ENCODE peak calls at places on chromosomes 4 and X, in six cellular contexts. X is spleen, Y is esophagus squamous epithelium, J is suprapubic skin, R is sigmoid colon, P is testis. O is an unnamed sample.

GRCh38 chr4:7472443-7473013 is 37.8 kb upstream of the PSAPL1 start:
- DNase-seq in Y (no peak), X (no peak), P (no peak), J (no peak), R (no peak), O (no peak)

GRCh38 chr4:3257125-3257690 is 8.2 kb downstream of the MSANTD1 start:
- DNase-seq in P (no peak), Y (no peak), X (no peak), J (no peak), R (no peak), O (no peak)

GRCh38 chr4:52869196-52869595 is 7.1 kb downstream of the RASL11B start:
- DNase-seq in X (no peak), P (no peak), R (peak; percentile 70), Y (no peak), J (peak; percentile 81), O (no peak)

GRCh38 chr4:24321637-24322036 is 262.7 kb downstream of the DHX15 start:
- DNase-seq in R (no peak), Y (no peak), J (no peak), P (no peak), X (no peak), O (no peak)

GRCh38 chrX:30957753-30958152 is 68.7 kb upstream of the TAB3 start:
- DNase-seq in Y (no peak), R (no peak), P (no peak), J (no peak), X (no peak), O (peak; percentile 25)

GRCh38 chr4:84750260-84750955 is 167.5 kb downstream of the CDS1 start:
- DNase-seq in Y (no peak), P (no peak), X (no peak), J (no peak), R (no peak), O (peak; percentile 16)

GRCh38 chr4:90084277-90084966 is 42.8 kb upstream of the CCSER1 start:
- DNase-seq in R (no peak), P (no peak), Y (no peak), J (no peak), X (no peak), O (no peak)

GRCh38 chr4:10104211-10104990 is 12.2 kb downstream of the WDR1 start:
- DNase-seq in R (no peak), X (no peak), Y (no peak), J (no peak), P (no peak), O (no peak)

GRCh38 chr4:101158136-101158485 is 189.2 kb downstream of the PPP3CA start:
- DNase-seq in P (no peak), J (no peak), R (no peak), X (no peak), Y (no peak), O (no peak)

GRCh38 chrX:21972721-21973120 is 32.2 kb downstream of the SMS start:
- DNase-seq in R (no peak), J (no peak), X (no peak), P (no peak), Y (no peak), O (no peak)

GRCh38 chr4:26321326-26322276 is 787 bp downstream of the RBPJ start:
- DNase-seq in P (peak; percentile 50), R (peak; percentile 68), X (peak; percentile 88), J (no peak), Y (no peak), O (peak; percentile 10)

GRCh38 chrX:153319295-153319694 is 2.3 kb downstream of the PNMA6F start:
- DNase-seq in Y (no peak), P (no peak), X (no peak), J (no peak), R (no peak), O (no peak)

GRCh38 chrX:17882680-17883079 is 21.6 kb upstream of the RAI2 start:
- DNase-seq in P (no peak), X (no peak), Y (no peak), R (no peak), J (no peak), O (no peak)

GRCh38 chr4:149765630-149766029 is 50.0 kb downstream of the IQCM start:
- DNase-seq in R (no peak), Y (no peak), X (no peak), J (no peak), P (no peak), O (no peak)

GRCh38 chr4:78558421-78558820 is 6.9 kb downstream of the ANXA3 start:
- DNase-seq in Y (no peak), R (no peak), X (no peak), P (no peak), J (no peak), O (no peak)

GRCh38 chr4:70703695-70704332 is 15.5 kb downstream of the UTP3 start:
- DNase-seq in R (no peak), Y (no peak), P (peak; percentile 41), X (no peak), J (no peak), O (peak; percentile 12)

GRCh38 chr4:126604273-126604867 is 1028.4 kb upstream of the INTU start:
- DNase-seq in X (no peak), P (peak; percentile 61), J (no peak), Y (no peak), R (no peak), O (no peak)

GRCh38 chr4:8568068-8568668 is 12.0 kb upstream of the GPR78 start:
- DNase-seq in R (no peak), P (no peak), X (no peak), J (no peak), Y (no peak), O (no peak)

GRCh38 chrX:22746081-22746480 is 253.7 kb upstream of the DDX53 start:
- DNase-seq in X (no peak), Y (no peak), P (peak; percentile 28), J (no peak), R (no peak), O (no peak)

GRCh38 chrX:50100188-50100587 is 100.6 kb downstream of the AKAP4 start:
- DNase-seq in Y (no peak), J (no peak), P (peak; percentile 16), R (no peak), X (no peak), O (no peak)

GRCh38 chr4:69617083-69617694 is 22.3 kb downstream of the UGT2A2 start:
- DNase-seq in P (no peak), J (no peak), X (no peak), Y (no peak), R (no peak), O (peak; percentile 13)

GRCh38 chr4:90186229-90186628 is 59.0 kb downstream of the CCSER1 start:
- DNase-seq in J (no peak), X (no peak), R (no peak), P (no peak), Y (no peak), O (no peak)

GRCh38 chr4:1231637-1232360 is 17.1 kb downstream of the CTBP1 start:
- DNase-seq in X (no peak), R (no peak), P (no peak), J (no peak), Y (no peak), O (no peak)

GRCh38 chr4:37892641-37893040 is 1.8 kb downstream of the TBC1D1 start:
- DNase-seq in Y (no peak), P (no peak), R (no peak), X (peak; percentile 86), J (no peak), O (no peak)

GRCh38 chr4:62196338-62196737 is 996.2 kb downstream of the ADGRL3 start:
- DNase-seq in P (no peak), R (no peak), Y (no peak), J (no peak), X (no peak), O (no peak)

GRCh38 chr4:176359590-176359989 is 39.8 kb downstream of the SPCS3 start:
- DNase-seq in X (no peak), P (no peak), R (no peak), Y (no peak), J (no peak), O (no peak)

GRCh38 chr4:158821228-158822009 is 52.6 kb downstream of the FNIP2 start:
- DNase-seq in P (no peak), Y (no peak), J (no peak), R (no peak), X (no peak), O (no peak)
- H3K4me1 ChIP-seq in P (peaks cover 9% of the 10 kb centered on the region), Y (peaks cover 41% of the 10 kb centered on the region), J (peaks cover 64% of the 10 kb centered on the region), R (no peaks in the 10 kb centered on the region), X (peaks cover 51% of the 10 kb centered on the region), O (peaks cover 38% of the 10 kb centered on the region)

DNA sequence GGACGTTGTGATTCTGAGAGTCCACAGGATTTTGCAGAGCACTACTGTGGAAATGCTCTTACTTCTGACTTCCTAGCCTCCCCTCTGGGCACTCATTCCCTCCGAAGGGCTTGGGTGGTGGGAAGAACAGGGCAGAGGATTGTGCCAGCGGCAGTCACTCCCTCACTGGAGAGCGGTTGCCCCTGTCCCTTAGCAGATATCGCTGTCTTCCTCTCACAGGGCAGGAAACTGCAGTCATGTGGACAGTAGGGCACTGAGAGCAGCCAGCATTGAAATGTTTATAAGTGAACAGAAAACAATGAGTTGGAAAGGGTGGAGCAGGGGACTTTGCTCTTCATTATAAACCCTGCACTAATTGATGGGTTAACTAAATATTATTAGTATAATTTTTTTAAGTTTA is 24.7 kb upstream of the SGMS2 start:
- DNase-seq in R (no peak), X (no peak), P (no peak), Y (no peak), J (no peak), O (no peak)
- TF ChIP-seq POLR2A in R (no peak), X (no peak), P (no peak), Y (no peak), J (no peak), O (no peak)

GRCh38 chr4:184355111-184355604 is 119.2 kb downstream of the IRF2 start:
- DNase-seq in Y (peak; percentile 3), X (peak; percentile 78), J (no peak), P (peak; percentile 28), R (no peak), O (no peak)
- H3K4me1 ChIP-seq in Y (peaks cover 24% of the 10 kb centered on the region), X (peaks cover 62% of the 10 kb centered on the region), J (peaks cover 24% of the 10 kb centered on the region), P (no peaks in the 10 kb centered on the region), R (no peaks in the 10 kb centered on the region), O (no peaks in the 10 kb centered on the region)

DNA sequence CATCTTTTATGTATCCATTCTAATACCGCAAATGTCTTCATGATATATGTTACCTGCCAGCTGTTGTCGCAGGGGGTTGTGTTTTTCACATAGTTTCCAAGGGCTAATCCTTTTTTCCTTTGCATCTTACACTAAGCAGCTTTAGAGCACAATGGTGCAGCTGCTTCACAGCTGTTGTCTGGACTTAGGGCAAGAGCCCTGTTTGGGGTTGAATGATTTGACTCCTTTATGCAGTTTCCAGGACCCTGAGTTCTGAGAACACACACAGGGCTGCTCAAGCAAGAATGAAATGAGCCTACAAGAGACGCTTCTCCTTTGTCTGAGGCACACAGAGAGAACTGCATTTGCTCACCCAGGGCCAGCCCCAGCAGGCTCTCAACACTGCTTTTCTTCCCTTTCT is 20.2 kb downstream of the CCNG2 start:
- DNase-seq in R (no peak), P (no peak), Y (no peak), X (no peak), J (no peak), O (no peak)
- TF ChIP-seq POLR2A in R (no peak), P (no peak), Y (no peak), X (no peak), J (no peak), O (no peak)